ENCODE peak calls at places on chromosomes 7 and 10, in six cellular contexts. One of them, this sample, is unnamed.
A peak's percentile ranks its signal among the peaks of the same experiment; 100 is the strongest.

GRCh38 chr10:52801951-52802350 is 29.4 kb upstream of the MBL2 start:
- DNase-seq in hippocampal formation: no peak
- DNase-seq in NCI-H1105: no peak
- DNase-seq in stimulated activated CD8-positive, alpha-beta memory T cell treated with anti-CD3 and anti-CD28 coated beads, Interleukin-12 subunit alpha, Interleukin-12 subunit beta, amount 100 ng/mL, for 4 hours: no peak
- DNase-seq in astrocyte of the spinal cord: no peak
- DNase-seq in stimulated activated CD4-positive, alpha-beta T cell treated with anti-CD3 and anti-CD28 coated beads, Interleukin-1b, Interleukin-23, amount 100 ng/mL, for 4 hours: no peak
- DNase-seq in this sample: no peak

GRCh38 chr10:17101910-17102266 is 27.7 kb downstream of the CUBN start:
- DNase-seq in stimulated activated CD8-positive, alpha-beta memory T cell treated with anti-CD3 and anti-CD28 coated beads, Interleukin-12 subunit alpha, Interleukin-12 subunit beta, amount 100 ng/mL, for 4 hours: no peak
- DNase-seq in stimulated activated CD4-positive, alpha-beta T cell treated with anti-CD3 and anti-CD28 coated beads, Interleukin-1b, Interleukin-23, amount 100 ng/mL, for 4 hours: no peak
- DNase-seq in hippocampal formation: no peak
- DNase-seq in astrocyte of the spinal cord: no peak
- DNase-seq in NCI-H1105: no peak
- DNase-seq in this sample: no peak

GRCh38 chr7:19242246-19242645 is 97.0 kb upstream of the FERD3L start:
- DNase-seq in astrocyte of the spinal cord: no peak
- DNase-seq in hippocampal formation: no peak
- DNase-seq in NCI-H1105: no peak
- DNase-seq in stimulated activated CD8-positive, alpha-beta memory T cell treated with anti-CD3 and anti-CD28 coated beads, Interleukin-12 subunit alpha, Interleukin-12 subunit beta, amount 100 ng/mL, for 4 hours: no peak
- DNase-seq in stimulated activated CD4-positive, alpha-beta T cell treated with anti-CD3 and anti-CD28 coated beads, Interleukin-1b, Interleukin-23, amount 100 ng/mL, for 4 hours: no peak
- DNase-seq in this sample: no peak

GRCh38 chr7:47252706-47253105 is 329.2 kb downstream of the TNS3 start:
- DNase-seq in astrocyte of the spinal cord: no peak
- DNase-seq in NCI-H1105: no peak
- DNase-seq in hippocampal formation: no peak
- DNase-seq in stimulated activated CD4-positive, alpha-beta T cell treated with anti-CD3 and anti-CD28 coated beads, Interleukin-1b, Interleukin-23, amount 100 ng/mL, for 4 hours: no peak
- DNase-seq in stimulated activated CD8-positive, alpha-beta memory T cell treated with anti-CD3 and anti-CD28 coated beads, Interleukin-12 subunit alpha, Interleukin-12 subunit beta, amount 100 ng/mL, for 4 hours: no peak
- DNase-seq in this sample: no peak

GRCh38 chr10:97914837-97915211 is 65.2 kb downstream of the GOLGA7B start:
- DNase-seq in stimulated activated CD4-positive, alpha-beta T cell treated with anti-CD3 and anti-CD28 coated beads, Interleukin-1b, Interleukin-23, amount 100 ng/mL, for 4 hours: peak; percentile 75
- DNase-seq in stimulated activated CD8-positive, alpha-beta memory T cell treated with anti-CD3 and anti-CD28 coated beads, Interleukin-12 subunit alpha, Interleukin-12 subunit beta, amount 100 ng/mL, for 4 hours: peak; percentile 26
- DNase-seq in astrocyte of the spinal cord: peak; percentile 45
- DNase-seq in hippocampal formation: peak; percentile 54
- DNase-seq in NCI-H1105: peak; percentile 62
- DNase-seq in this sample: peak; percentile 51

GRCh38 chr7:47648301-47648900 is 66.5 kb upstream of the TNS3 start:
- DNase-seq in stimulated activated CD4-positive, alpha-beta T cell treated with anti-CD3 and anti-CD28 coated beads, Interleukin-1b, Interleukin-23, amount 100 ng/mL, for 4 hours: no peak
- DNase-seq in NCI-H1105: no peak
- DNase-seq in hippocampal formation: no peak
- DNase-seq in astrocyte of the spinal cord: peak; percentile 79
- DNase-seq in stimulated activated CD8-positive, alpha-beta memory T cell treated with anti-CD3 and anti-CD28 coated beads, Interleukin-12 subunit alpha, Interleukin-12 subunit beta, amount 100 ng/mL, for 4 hours: no peak
- DNase-seq in this sample: no peak

GRCh38 chr10:4279649-4280048 is 494.6 kb upstream of the KLF6 start:
- DNase-seq in NCI-H1105: no peak
- DNase-seq in stimulated activated CD8-positive, alpha-beta memory T cell treated with anti-CD3 and anti-CD28 coated beads, Interleukin-12 subunit alpha, Interleukin-12 subunit beta, amount 100 ng/mL, for 4 hours: no peak
- DNase-seq in astrocyte of the spinal cord: peak; percentile 41
- DNase-seq in hippocampal formation: no peak
- DNase-seq in stimulated activated CD4-positive, alpha-beta T cell treated with anti-CD3 and anti-CD28 coated beads, Interleukin-1b, Interleukin-23, amount 100 ng/mL, for 4 hours: no peak
- DNase-seq in this sample: no peak

GRCh38 chr10:76306859-76307258 is 875.4 kb downstream of the LRMDA start:
- DNase-seq in stimulated activated CD4-positive, alpha-beta T cell treated with anti-CD3 and anti-CD28 coated beads, Interleukin-1b, Interleukin-23, amount 100 ng/mL, for 4 hours: no peak
- DNase-seq in hippocampal formation: no peak
- DNase-seq in stimulated activated CD8-positive, alpha-beta memory T cell treated with anti-CD3 and anti-CD28 coated beads, Interleukin-12 subunit alpha, Interleukin-12 subunit beta, amount 100 ng/mL, for 4 hours: no peak
- DNase-seq in NCI-H1105: no peak
- DNase-seq in astrocyte of the spinal cord: peak; percentile 18
- DNase-seq in this sample: no peak

GRCh38 chr7:115357213-115357999 is 435.5 kb downstream of the MDFIC start:
- DNase-seq in astrocyte of the spinal cord: peak; percentile 84
- DNase-seq in stimulated activated CD8-positive, alpha-beta memory T cell treated with anti-CD3 and anti-CD28 coated beads, Interleukin-12 subunit alpha, Interleukin-12 subunit beta, amount 100 ng/mL, for 4 hours: no peak
- DNase-seq in NCI-H1105: peak; percentile 61
- DNase-seq in stimulated activated CD4-positive, alpha-beta T cell treated with anti-CD3 and anti-CD28 coated beads, Interleukin-1b, Interleukin-23, amount 100 ng/mL, for 4 hours: no peak
- DNase-seq in hippocampal formation: no peak
- DNase-seq in this sample: no peak

GRCh38 chr7:87475359-87476178 is at the start of gene ABCB4:
- DNase-seq in hippocampal formation: no peak
- DNase-seq in stimulated activated CD4-positive, alpha-beta T cell treated with anti-CD3 and anti-CD28 coated beads, Interleukin-1b, Interleukin-23, amount 100 ng/mL, for 4 hours: no peak
- DNase-seq in NCI-H1105: no peak
- DNase-seq in stimulated activated CD8-positive, alpha-beta memory T cell treated with anti-CD3 and anti-CD28 coated beads, Interleukin-12 subunit alpha, Interleukin-12 subunit beta, amount 100 ng/mL, for 4 hours: no peak
- DNase-seq in astrocyte of the spinal cord: peak; percentile 4
- DNase-seq in this sample: no peak

GRCh38 chr10:43857206-43857952 is 208.7 kb upstream of the ZNF32 start:
- DNase-seq in NCI-H1105: no peak
- DNase-seq in hippocampal formation: no peak
- DNase-seq in stimulated activated CD8-positive, alpha-beta memory T cell treated with anti-CD3 and anti-CD28 coated beads, Interleukin-12 subunit alpha, Interleukin-12 subunit beta, amount 100 ng/mL, for 4 hours: no peak
- DNase-seq in stimulated activated CD4-positive, alpha-beta T cell treated with anti-CD3 and anti-CD28 coated beads, Interleukin-1b, Interleukin-23, amount 100 ng/mL, for 4 hours: no peak
- DNase-seq in astrocyte of the spinal cord: peak; percentile 91
- DNase-seq in this sample: no peak

GRCh38 chr7:41777894-41778596 is 75.2 kb upstream of the INHBA start:
- DNase-seq in stimulated activated CD4-positive, alpha-beta T cell treated with anti-CD3 and anti-CD28 coated beads, Interleukin-1b, Interleukin-23, amount 100 ng/mL, for 4 hours: no peak
- DNase-seq in astrocyte of the spinal cord: no peak
- DNase-seq in hippocampal formation: no peak
- DNase-seq in NCI-H1105: no peak
- DNase-seq in stimulated activated CD8-positive, alpha-beta memory T cell treated with anti-CD3 and anti-CD28 coated beads, Interleukin-12 subunit alpha, Interleukin-12 subunit beta, amount 100 ng/mL, for 4 hours: no peak
- DNase-seq in this sample: no peak

GRCh38 chr10:87976101-87976743 is 112.8 kb downstream of the PTEN start:
- DNase-seq in stimulated activated CD4-positive, alpha-beta T cell treated with anti-CD3 and anti-CD28 coated beads, Interleukin-1b, Interleukin-23, amount 100 ng/mL, for 4 hours: no peak
- DNase-seq in astrocyte of the spinal cord: no peak
- DNase-seq in stimulated activated CD8-positive, alpha-beta memory T cell treated with anti-CD3 and anti-CD28 coated beads, Interleukin-12 subunit alpha, Interleukin-12 subunit beta, amount 100 ng/mL, for 4 hours: no peak
- DNase-seq in hippocampal formation: no peak
- DNase-seq in NCI-H1105: no peak
- DNase-seq in this sample: no peak

GRCh38 chr7:48111596-48111995 is 22.5 kb downstream of the UPP1 start:
- DNase-seq in hippocampal formation: no peak
- DNase-seq in NCI-H1105: no peak
- DNase-seq in astrocyte of the spinal cord: no peak
- DNase-seq in stimulated activated CD8-positive, alpha-beta memory T cell treated with anti-CD3 and anti-CD28 coated beads, Interleukin-12 subunit alpha, Interleukin-12 subunit beta, amount 100 ng/mL, for 4 hours: no peak
- DNase-seq in stimulated activated CD4-positive, alpha-beta T cell treated with anti-CD3 and anti-CD28 coated beads, Interleukin-1b, Interleukin-23, amount 100 ng/mL, for 4 hours: no peak
- DNase-seq in this sample: no peak

GRCh38 chr7:97573065-97573464 is 158.8 kb upstream of the TAC1 start:
- DNase-seq in stimulated activated CD4-positive, alpha-beta T cell treated with anti-CD3 and anti-CD28 coated beads, Interleukin-1b, Interleukin-23, amount 100 ng/mL, for 4 hours: no peak
- DNase-seq in stimulated activated CD8-positive, alpha-beta memory T cell treated with anti-CD3 and anti-CD28 coated beads, Interleukin-12 subunit alpha, Interleukin-12 subunit beta, amount 100 ng/mL, for 4 hours: no peak
- DNase-seq in hippocampal formation: no peak
- DNase-seq in NCI-H1105: no peak
- DNase-seq in astrocyte of the spinal cord: no peak
- DNase-seq in this sample: no peak

GRCh38 chr10:50552771-50553535 is 70.8 kb downstream of the SGMS1 start:
- DNase-seq in NCI-H1105: no peak
- DNase-seq in stimulated activated CD4-positive, alpha-beta T cell treated with anti-CD3 and anti-CD28 coated beads, Interleukin-1b, Interleukin-23, amount 100 ng/mL, for 4 hours: no peak
- DNase-seq in hippocampal formation: no peak
- DNase-seq in stimulated activated CD8-positive, alpha-beta memory T cell treated with anti-CD3 and anti-CD28 coated beads, Interleukin-12 subunit alpha, Interleukin-12 subunit beta, amount 100 ng/mL, for 4 hours: no peak
- DNase-seq in astrocyte of the spinal cord: no peak
- DNase-seq in this sample: no peak

GRCh38 chr10:106866244-106866845 is 298.2 kb downstream of the SORCS1 start:
- DNase-seq in hippocampal formation: no peak
- DNase-seq in stimulated activated CD4-positive, alpha-beta T cell treated with anti-CD3 and anti-CD28 coated beads, Interleukin-1b, Interleukin-23, amount 100 ng/mL, for 4 hours: no peak
- DNase-seq in stimulated activated CD8-positive, alpha-beta memory T cell treated with anti-CD3 and anti-CD28 coated beads, Interleukin-12 subunit alpha, Interleukin-12 subunit beta, amount 100 ng/mL, for 4 hours: no peak
- DNase-seq in astrocyte of the spinal cord: no peak
- DNase-seq in NCI-H1105: no peak
- DNase-seq in this sample: no peak

GRCh38 chr7:26723140-26723539 is 141.2 kb downstream of the SKAP2 start:
- DNase-seq in stimulated activated CD4-positive, alpha-beta T cell treated with anti-CD3 and anti-CD28 coated beads, Interleukin-1b, Interleukin-23, amount 100 ng/mL, for 4 hours: no peak
- DNase-seq in hippocampal formation: no peak
- DNase-seq in astrocyte of the spinal cord: no peak
- DNase-seq in stimulated activated CD8-positive, alpha-beta memory T cell treated with anti-CD3 and anti-CD28 coated beads, Interleukin-12 subunit alpha, Interleukin-12 subunit beta, amount 100 ng/mL, for 4 hours: no peak
- DNase-seq in NCI-H1105: no peak
- DNase-seq in this sample: no peak

GRCh38 chr10:124632064-124632531 is 112.1 kb downstream of the FAM53B start:
- DNase-seq in astrocyte of the spinal cord: peak; percentile 64
- DNase-seq in stimulated activated CD8-positive, alpha-beta memory T cell treated with anti-CD3 and anti-CD28 coated beads, Interleukin-12 subunit alpha, Interleukin-12 subunit beta, amount 100 ng/mL, for 4 hours: no peak
- DNase-seq in NCI-H1105: no peak
- DNase-seq in hippocampal formation: no peak
- DNase-seq in stimulated activated CD4-positive, alpha-beta T cell treated with anti-CD3 and anti-CD28 coated beads, Interleukin-1b, Interleukin-23, amount 100 ng/mL, for 4 hours: peak; percentile 39
- DNase-seq in this sample: no peak

GRCh38 chr7:32047075-32047474 is 23.1 kb downstream of the PDE1C start:
- DNase-seq in stimulated activated CD8-positive, alpha-beta memory T cell treated with anti-CD3 and anti-CD28 coated beads, Interleukin-12 subunit alpha, Interleukin-12 subunit beta, amount 100 ng/mL, for 4 hours: no peak
- DNase-seq in astrocyte of the spinal cord: no peak
- DNase-seq in NCI-H1105: no peak
- DNase-seq in hippocampal formation: no peak
- DNase-seq in stimulated activated CD4-positive, alpha-beta T cell treated with anti-CD3 and anti-CD28 coated beads, Interleukin-1b, Interleukin-23, amount 100 ng/mL, for 4 hours: no peak
- DNase-seq in this sample: no peak

GRCh38 chr10:102710604-102711003 is 3.6 kb downstream of the ARL3 start:
- DNase-seq in stimulated activated CD8-positive, alpha-beta memory T cell treated with anti-CD3 and anti-CD28 coated beads, Interleukin-12 subunit alpha, Interleukin-12 subunit beta, amount 100 ng/mL, for 4 hours: no peak
- DNase-seq in hippocampal formation: no peak
- DNase-seq in NCI-H1105: no peak
- DNase-seq in astrocyte of the spinal cord: peak; percentile 80
- DNase-seq in stimulated activated CD4-positive, alpha-beta T cell treated with anti-CD3 and anti-CD28 coated beads, Interleukin-1b, Interleukin-23, amount 100 ng/mL, for 4 hours: no peak
- DNase-seq in this sample: no peak

GRCh38 chr7:142882338-142882678 is 3.2 kb downstream of the TRPV6 start:
- DNase-seq in stimulated activated CD8-positive, alpha-beta memory T cell treated with anti-CD3 and anti-CD28 coated beads, Interleukin-12 subunit alpha, Interleukin-12 subunit beta, amount 100 ng/mL, for 4 hours: no peak
- DNase-seq in stimulated activated CD4-positive, alpha-beta T cell treated with anti-CD3 and anti-CD28 coated beads, Interleukin-1b, Interleukin-23, amount 100 ng/mL, for 4 hours: no peak
- DNase-seq in hippocampal formation: no peak
- DNase-seq in NCI-H1105: no peak
- DNase-seq in astrocyte of the spinal cord: no peak
- DNase-seq in this sample: no peak

GRCh38 chr10:52668024-52668423 is 104.6 kb downstream of the MBL2 start:
- DNase-seq in astrocyte of the spinal cord: peak; percentile 57
- DNase-seq in NCI-H1105: no peak
- DNase-seq in stimulated activated CD4-positive, alpha-beta T cell treated with anti-CD3 and anti-CD28 coated beads, Interleukin-1b, Interleukin-23, amount 100 ng/mL, for 4 hours: no peak
- DNase-seq in hippocampal formation: no peak
- DNase-seq in stimulated activated CD8-positive, alpha-beta memory T cell treated with anti-CD3 and anti-CD28 coated beads, Interleukin-12 subunit alpha, Interleukin-12 subunit beta, amount 100 ng/mL, for 4 hours: no peak
- DNase-seq in this sample: no peak

GRCh38 chr7:157575777-157576176 is 239.0 kb downstream of the DNAJB6 start:
- DNase-seq in hippocampal formation: no peak
- DNase-seq in stimulated activated CD8-positive, alpha-beta memory T cell treated with anti-CD3 and anti-CD28 coated beads, Interleukin-12 subunit alpha, Interleukin-12 subunit beta, amount 100 ng/mL, for 4 hours: no peak
- DNase-seq in NCI-H1105: no peak
- DNase-seq in stimulated activated CD4-positive, alpha-beta T cell treated with anti-CD3 and anti-CD28 coated beads, Interleukin-1b, Interleukin-23, amount 100 ng/mL, for 4 hours: no peak
- DNase-seq in astrocyte of the spinal cord: no peak
- DNase-seq in this sample: no peak

GRCh38 chr7:23372671-23373070 is 73.5 kb downstream of the MALSU1 start:
- DNase-seq in hippocampal formation: no peak
- DNase-seq in stimulated activated CD4-positive, alpha-beta T cell treated with anti-CD3 and anti-CD28 coated beads, Interleukin-1b, Interleukin-23, amount 100 ng/mL, for 4 hours: no peak
- DNase-seq in stimulated activated CD8-positive, alpha-beta memory T cell treated with anti-CD3 and anti-CD28 coated beads, Interleukin-12 subunit alpha, Interleukin-12 subunit beta, amount 100 ng/mL, for 4 hours: no peak
- DNase-seq in NCI-H1105: no peak
- DNase-seq in astrocyte of the spinal cord: no peak
- DNase-seq in this sample: no peak